ENCODE peak calls at places on chromosomes 13 and 19, in eight cellular contexts. One of them, this sample, is unnamed.

GRCh38 chr13:34462843-34463242 is 479.2 kb upstream of the NBEA start:
- DNase-seq in iris pigment epithelial cell: peak
- DNase-seq in T-helper 9 cell: no peak
- DNase-seq in HTR-8/SVneo: peak
- DNase-seq in osteocyte: no peak
- DNase-seq in activated T-cell treated with anti-CD3 and anti-CD28 coated beads, Interleukin-2, amount 50 U/mL, for 48 hours: no peak
- DNase-seq in activated CD4-positive, alpha-beta T cell treated with anti-CD3 and anti-CD28 coated beads for 1 hour: no peak
- DNase-seq in EH: peak
- DNase-seq in this sample: no peak

GRCh38 chr13:49956131-49956530 is 20.0 kb upstream of the SPRYD7 start:
- DNase-seq in HTR-8/SVneo: no peak
- DNase-seq in T-helper 9 cell: no peak
- DNase-seq in EH: no peak
- DNase-seq in iris pigment epithelial cell: no peak
- DNase-seq in activated T-cell treated with anti-CD3 and anti-CD28 coated beads, Interleukin-2, amount 50 U/mL, for 48 hours: no peak
- DNase-seq in activated CD4-positive, alpha-beta T cell treated with anti-CD3 and anti-CD28 coated beads for 1 hour: no peak
- DNase-seq in osteocyte: no peak
- DNase-seq in this sample: no peak

GRCh38 chr13:94886191-94886590 is 173.8 kb upstream of the SOX21 start:
- DNase-seq in activated T-cell treated with anti-CD3 and anti-CD28 coated beads, Interleukin-2, amount 50 U/mL, for 48 hours: no peak
- DNase-seq in osteocyte: no peak
- DNase-seq in EH: peak
- DNase-seq in iris pigment epithelial cell: peak
- DNase-seq in activated CD4-positive, alpha-beta T cell treated with anti-CD3 and anti-CD28 coated beads for 1 hour: no peak
- DNase-seq in HTR-8/SVneo: no peak
- DNase-seq in T-helper 9 cell: no peak
- DNase-seq in this sample: no peak

GRCh38 chr19:35757231-35757748 is 461 bp upstream of the HSPB6 start:
- DNase-seq in activated CD4-positive, alpha-beta T cell treated with anti-CD3 and anti-CD28 coated beads for 1 hour: no peak
- DNase-seq in T-helper 9 cell: no peak
- DNase-seq in osteocyte: peak
- DNase-seq in iris pigment epithelial cell: peak
- DNase-seq in HTR-8/SVneo: peak
- DNase-seq in activated T-cell treated with anti-CD3 and anti-CD28 coated beads, Interleukin-2, amount 50 U/mL, for 48 hours: peak
- DNase-seq in EH: peak
- DNase-seq in this sample: peak

GRCh38 chr19:2148482-2149135 is 2.8 kb downstream of the AP3D1 start:
- DNase-seq in activated T-cell treated with anti-CD3 and anti-CD28 coated beads, Interleukin-2, amount 50 U/mL, for 48 hours: no peak
- DNase-seq in activated CD4-positive, alpha-beta T cell treated with anti-CD3 and anti-CD28 coated beads for 1 hour: no peak
- DNase-seq in EH: no peak
- DNase-seq in osteocyte: no peak
- DNase-seq in iris pigment epithelial cell: no peak
- DNase-seq in HTR-8/SVneo: no peak
- DNase-seq in T-helper 9 cell: no peak
- DNase-seq in this sample: no peak

GRCh38 chr13:108527849-108528248 is 101.6 kb upstream of the MYO16 start:
- DNase-seq in activated CD4-positive, alpha-beta T cell treated with anti-CD3 and anti-CD28 coated beads for 1 hour: no peak
- DNase-seq in activated T-cell treated with anti-CD3 and anti-CD28 coated beads, Interleukin-2, amount 50 U/mL, for 48 hours: no peak
- DNase-seq in EH: no peak
- DNase-seq in iris pigment epithelial cell: no peak
- DNase-seq in osteocyte: no peak
- DNase-seq in HTR-8/SVneo: no peak
- DNase-seq in T-helper 9 cell: no peak
- DNase-seq in this sample: no peak

GRCh38 chr19:41705393-41706174 is 2.8 kb upstream of the CEACAM5 start:
- DNase-seq in iris pigment epithelial cell: peak
- DNase-seq in HTR-8/SVneo: peak
- DNase-seq in osteocyte: no peak
- DNase-seq in activated CD4-positive, alpha-beta T cell treated with anti-CD3 and anti-CD28 coated beads for 1 hour: no peak
- DNase-seq in EH: peak
- DNase-seq in T-helper 9 cell: peak
- DNase-seq in activated T-cell treated with anti-CD3 and anti-CD28 coated beads, Interleukin-2, amount 50 U/mL, for 48 hours: peak
- DNase-seq in this sample: peak

GRCh38 chr13:60727140-60727539 is 330.1 kb downstream of the TDRD3 start:
- DNase-seq in HTR-8/SVneo: no peak
- DNase-seq in activated T-cell treated with anti-CD3 and anti-CD28 coated beads, Interleukin-2, amount 50 U/mL, for 48 hours: no peak
- DNase-seq in EH: no peak
- DNase-seq in T-helper 9 cell: no peak
- DNase-seq in osteocyte: no peak
- DNase-seq in iris pigment epithelial cell: no peak
- DNase-seq in activated CD4-positive, alpha-beta T cell treated with anti-CD3 and anti-CD28 coated beads for 1 hour: no peak
- DNase-seq in this sample: no peak

GRCh38 chr13:20174656-20175405 is 14.0 kb upstream of the GJA3 start:
- DNase-seq in T-helper 9 cell: no peak
- DNase-seq in osteocyte: no peak
- DNase-seq in EH: peak
- DNase-seq in HTR-8/SVneo: peak
- DNase-seq in iris pigment epithelial cell: peak
- DNase-seq in activated T-cell treated with anti-CD3 and anti-CD28 coated beads, Interleukin-2, amount 50 U/mL, for 48 hours: peak
- DNase-seq in activated CD4-positive, alpha-beta T cell treated with anti-CD3 and anti-CD28 coated beads for 1 hour: peak
- DNase-seq in this sample: no peak

GRCh38 chr13:101049166-101049850 is 367.0 kb downstream of the NALCN start:
- DNase-seq in HTR-8/SVneo: no peak
- DNase-seq in T-helper 9 cell: no peak
- DNase-seq in EH: no peak
- DNase-seq in osteocyte: no peak
- DNase-seq in activated T-cell treated with anti-CD3 and anti-CD28 coated beads, Interleukin-2, amount 50 U/mL, for 48 hours: no peak
- DNase-seq in activated CD4-positive, alpha-beta T cell treated with anti-CD3 and anti-CD28 coated beads for 1 hour: no peak
- DNase-seq in iris pigment epithelial cell: no peak
- DNase-seq in this sample: no peak

GRCh38 chr19:28504727-28505126 is 708.2 kb downstream of the UQCRFS1 start:
- DNase-seq in activated CD4-positive, alpha-beta T cell treated with anti-CD3 and anti-CD28 coated beads for 1 hour: no peak
- DNase-seq in HTR-8/SVneo: no peak
- DNase-seq in EH: no peak
- DNase-seq in T-helper 9 cell: no peak
- DNase-seq in activated T-cell treated with anti-CD3 and anti-CD28 coated beads, Interleukin-2, amount 50 U/mL, for 48 hours: no peak
- DNase-seq in iris pigment epithelial cell: no peak
- DNase-seq in osteocyte: peak
- DNase-seq in this sample: no peak

GRCh38 chr13:21913010-21913409 is 242.1 kb downstream of the FGF9 start:
- DNase-seq in HTR-8/SVneo: no peak
- DNase-seq in osteocyte: no peak
- DNase-seq in iris pigment epithelial cell: no peak
- DNase-seq in EH: no peak
- DNase-seq in activated T-cell treated with anti-CD3 and anti-CD28 coated beads, Interleukin-2, amount 50 U/mL, for 48 hours: no peak
- DNase-seq in T-helper 9 cell: no peak
- DNase-seq in activated CD4-positive, alpha-beta T cell treated with anti-CD3 and anti-CD28 coated beads for 1 hour: no peak
- DNase-seq in this sample: no peak

This sample was measured in mesenteric fat pad.